ENCODE peak calls at places on chromosomes 13 and 19, in four cellular contexts. Y is GM12878, R is K562, Z is HepG2. F is an unnamed sample.

GRCh38 chr13:93248627-93249047 is 22.0 kb downstream of the GPC6 start:
- DNase-seq in Y (no peak), R (peak; percentile 55), Z (peak; percentile 92), F (peak; percentile 61)

GRCh38 chr13:42525035-42525504 is 48.9 kb upstream of the TNFSF11 start:
- DNase-seq in Y (no peak), R (no peak), Z (no peak), F (no peak)

GRCh38 chr19:54030895-54031586 is 32.7 kb downstream of the VSTM1 start:
- DNase-seq in Y (no peak), R (peak; percentile 16), Z (no peak), F (no peak)

GRCh38 chr19:21133633-21134032 is 8.2 kb upstream of the ZNF431 start:
- DNase-seq in Y (no peak), R (no peak), Z (no peak), F (no peak)

GRCh38 chr19:48501446-48501960 is 10.1 kb downstream of the LMTK3 start:
- DNase-seq in Y (peak; percentile 43), R (peak; percentile 90), Z (peak; percentile 84), F (peak; percentile 89)

GRCh38 chr13:111031531-111031961 is 83.6 kb upstream of the ARHGEF7 start:
- DNase-seq in Y (no peak), R (no peak), Z (no peak), F (no peak)

GRCh38 chr19:16876904-16877361 is 11.9 kb upstream of the F2RL3 start:
- DNase-seq in Y (no peak), R (no peak), Z (no peak), F (no peak)

GRCh38 chr19:18130523-18131242 is 22.3 kb upstream of the PIK3R2 start:
- DNase-seq in Y (no peak), R (no peak), Z (no peak), F (no peak)

GRCh38 chr19:13089139-13089856 is 13.4 kb downstream of the LYL1 start:
- DNase-seq in Y (no peak), R (peak; percentile 44), Z (peak; percentile 30), F (peak; percentile 76)

GRCh38 chr13:90485441-90485840 is 862.0 kb upstream of the MIR17HG start:
- DNase-seq in Y (no peak), R (no peak), Z (no peak), F (no peak)

GRCh38 chr19:47609885-47610545 is 1.1 kb downstream of the BICRA start:
- DNase-seq in Y (no peak), R (peak; percentile 44), Z (peak; percentile 41), F (peak; percentile 48)

GRCh38 chr13:45662122-45662521 is 40.0 kb upstream of the CBY2 start:
- DNase-seq in Y (no peak), R (no peak), Z (no peak), F (no peak)

GRCh38 chr19:57903298-57904174 is 12.9 kb downstream of the ZNF417 start:
- DNase-seq in Y (no peak), R (peak; percentile 10), Z (peak; percentile 40), F (no peak)

GRCh38 chr19:35266904-35267817 is 1.6 kb upstream of the USF2 start:
- DNase-seq in Y (no peak), R (peak; percentile 44), Z (no peak), F (peak; percentile 42)

GRCh38 chr13:53189162-53189561 is 160.5 kb downstream of the OLFM4 start:
- DNase-seq in Y (no peak), R (no peak), Z (no peak), F (no peak)

GRCh38 chr13:95948646-95949045 is 104.6 kb downstream of the UGGT2 start:
- DNase-seq in Y (no peak), R (no peak), Z (no peak), F (no peak)

DNA sequence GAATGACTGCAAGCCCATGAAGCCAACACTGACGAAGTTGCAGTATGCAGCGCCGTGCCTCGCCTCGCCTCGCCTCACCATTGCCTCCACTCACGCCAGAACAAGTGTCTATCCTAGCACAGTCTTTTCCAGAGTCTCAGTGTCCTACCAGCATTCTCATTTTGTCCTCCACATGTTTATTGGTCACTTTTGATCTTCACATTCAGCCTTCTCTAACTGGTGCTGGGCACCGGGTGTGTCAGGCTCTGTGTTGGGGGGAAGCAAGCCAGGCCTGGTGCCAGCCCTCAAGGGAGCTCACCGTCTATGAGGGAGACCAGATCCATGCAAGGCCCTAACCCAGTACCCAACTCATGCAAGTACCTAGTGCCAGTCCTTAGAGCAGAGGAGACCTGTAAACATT is 69.7 kb upstream of the GPR183 start:
- DNase-seq in Y (no peak), R (no peak), Z (no peak), F (no peak)
- TF ChIP-seq ETV6 in Y (no peak), R (no peak), Z (no peak), F (no peak)

GRCh38 chr19:41746593-41747227 is 8.6 kb upstream of the CEACAM6 start:
- DNase-seq in Y (no peak), R (peak; percentile 36), Z (peak; percentile 29), F (peak; percentile 67)
- TF ChIP-seq ETV6 in Y (no peak), R (no peak), Z (no peak), F (no peak)

DNA sequence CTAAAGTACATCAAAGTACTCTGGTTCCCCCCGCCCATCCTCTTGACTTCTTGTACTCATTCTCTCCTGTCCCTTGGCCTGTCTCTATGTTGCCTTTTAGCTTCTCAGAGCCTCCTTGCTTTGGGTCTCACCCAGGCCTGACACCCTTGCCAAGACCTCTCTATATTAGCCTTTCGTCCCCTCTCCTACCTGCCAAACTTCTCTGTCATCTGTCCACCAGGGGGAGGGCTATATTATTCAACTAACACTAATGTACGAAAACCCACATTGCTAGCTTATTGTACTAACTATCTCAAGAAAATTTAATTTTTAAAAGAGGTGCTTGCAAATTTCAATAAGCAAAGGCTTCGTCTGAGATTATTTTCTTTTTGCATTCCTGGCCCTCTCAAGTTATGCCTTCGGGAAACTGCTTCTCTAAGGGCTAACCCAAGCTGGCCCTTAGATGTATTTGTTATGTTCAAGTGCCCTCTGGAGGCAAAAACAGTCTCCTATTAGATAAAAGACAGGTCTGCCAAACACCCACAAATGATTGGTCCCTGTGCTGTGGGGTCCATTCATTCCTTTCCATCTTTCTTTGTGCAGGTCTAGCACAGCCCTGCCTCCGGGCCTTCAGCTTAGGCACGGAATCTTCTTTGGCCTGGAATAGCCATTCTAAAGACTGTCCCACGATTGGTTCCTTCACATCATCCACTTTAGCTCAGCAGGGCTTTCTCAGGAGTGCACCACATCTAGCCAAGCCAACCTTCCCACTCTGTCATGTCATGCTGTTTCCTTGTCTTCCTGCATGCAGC is 6.4 kb upstream of the MRPS31 start:
- DNase-seq in Y (no peak), R (peak; percentile 59), Z (peak; percentile 71), F (peak; percentile 28)
- TF ChIP-seq ETV6 in Y (no peak), R (no peak), Z (no peak), F (no peak)

DNA sequence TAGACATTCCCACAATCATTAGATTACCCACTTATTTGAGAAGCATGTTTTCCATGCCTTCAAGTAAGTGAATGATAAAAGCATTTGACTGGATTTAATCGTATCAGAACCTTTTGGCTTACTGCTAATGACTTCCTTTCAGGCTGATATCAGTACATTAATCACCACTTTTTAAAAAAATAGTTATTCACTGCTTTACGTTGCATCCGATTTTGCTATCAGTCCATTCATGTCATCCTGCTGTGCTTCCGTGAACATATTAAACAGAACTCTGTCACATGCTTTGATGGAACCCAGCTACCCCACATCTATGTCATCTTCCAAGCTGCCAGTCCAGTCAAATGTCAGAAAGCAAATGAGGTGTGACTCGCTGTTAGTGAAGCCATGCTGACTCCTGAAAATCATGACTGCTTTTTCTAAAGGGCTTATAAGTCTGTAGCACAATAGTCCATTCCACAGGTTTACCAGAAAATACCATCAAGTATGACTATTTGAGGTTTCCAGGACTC is 440.9 kb downstream of the IRS2 start:
- DNase-seq in Y (no peak), R (no peak), Z (no peak), F (no peak)
- TF ChIP-seq ETV6 in Y (no peak), R (no peak), Z (no peak), F (no peak)

DNA sequence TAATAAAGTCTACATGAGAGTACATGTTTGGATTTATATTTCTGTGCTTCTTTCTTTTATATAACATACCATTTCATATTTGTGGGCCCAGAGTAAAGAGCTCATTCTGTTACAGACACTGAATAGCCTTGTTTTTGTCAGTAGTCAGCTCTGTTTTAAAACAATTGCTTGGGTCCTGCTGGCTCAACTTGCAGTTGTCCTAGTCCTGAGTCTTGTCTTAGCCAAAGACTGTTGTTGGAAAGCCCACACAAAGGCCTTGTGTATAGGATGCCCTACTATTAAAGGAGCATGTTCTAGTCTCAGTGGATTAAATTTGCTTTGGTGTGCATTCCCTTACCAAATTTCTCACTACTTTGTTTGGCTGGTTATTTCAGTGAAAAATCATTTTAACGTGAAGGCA is 3.8 kb upstream of the KCNRG start:
- DNase-seq in Y (no peak), R (no peak), Z (no peak), F (no peak)
- TF ChIP-seq ETV6 in Y (no peak), R (no peak), Z (no peak), F (no peak)

DNA sequence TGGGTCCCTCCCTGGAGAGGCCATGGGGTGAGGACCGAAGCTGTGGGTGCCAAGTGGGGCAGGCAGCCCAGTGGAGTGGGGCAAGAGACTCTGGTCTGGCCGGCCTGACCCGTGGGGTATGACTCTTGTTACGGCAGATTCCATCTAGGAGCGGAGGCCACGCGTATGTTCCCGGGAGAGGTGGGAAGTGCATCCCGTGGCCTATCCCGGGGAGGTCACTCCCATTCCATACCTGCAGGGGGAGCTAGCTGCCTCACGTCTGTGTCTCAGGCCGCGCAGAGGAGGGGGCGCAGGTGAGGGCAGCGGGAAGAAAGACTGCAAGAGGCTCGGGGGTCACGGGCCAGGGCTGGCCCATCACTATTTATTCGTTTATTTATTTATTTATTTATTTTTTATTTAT is 4.9 kb downstream of the CSNK1G2 start:
- DNase-seq in Y (no peak), R (peak; percentile 56), Z (peak; percentile 58), F (peak; percentile 91)
- TF ChIP-seq ETV6 in Y (no peak), R (no peak), Z (no peak), F (peak; percentile 55)

DNA sequence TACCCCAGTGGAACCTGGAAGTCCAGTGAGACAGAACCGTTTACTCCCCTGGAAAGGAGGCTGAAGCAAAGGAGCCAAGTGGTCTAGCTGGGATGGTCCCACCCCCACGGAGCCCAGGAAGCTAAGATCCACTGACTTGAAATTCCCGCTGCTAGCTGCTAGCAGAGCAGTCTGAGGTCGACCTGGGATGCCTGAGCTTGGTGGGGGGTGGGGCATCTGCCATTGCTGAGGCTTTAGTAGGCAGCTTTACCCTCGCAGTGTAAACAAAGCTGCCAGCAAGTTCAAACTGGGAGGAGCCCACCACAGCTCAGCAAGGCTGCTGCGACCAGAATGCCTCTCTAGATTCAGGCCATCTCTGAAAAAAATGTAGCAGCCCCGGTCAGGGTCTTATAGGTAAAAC is 437.0 kb downstream of the SUCLA2 start:
- DNase-seq in Y (no peak), R (no peak), Z (peak; percentile 5), F (peak; percentile 60)
- TF ChIP-seq ETV6 in Y (no peak), R (no peak), Z (no peak), F (no peak)

DNA sequence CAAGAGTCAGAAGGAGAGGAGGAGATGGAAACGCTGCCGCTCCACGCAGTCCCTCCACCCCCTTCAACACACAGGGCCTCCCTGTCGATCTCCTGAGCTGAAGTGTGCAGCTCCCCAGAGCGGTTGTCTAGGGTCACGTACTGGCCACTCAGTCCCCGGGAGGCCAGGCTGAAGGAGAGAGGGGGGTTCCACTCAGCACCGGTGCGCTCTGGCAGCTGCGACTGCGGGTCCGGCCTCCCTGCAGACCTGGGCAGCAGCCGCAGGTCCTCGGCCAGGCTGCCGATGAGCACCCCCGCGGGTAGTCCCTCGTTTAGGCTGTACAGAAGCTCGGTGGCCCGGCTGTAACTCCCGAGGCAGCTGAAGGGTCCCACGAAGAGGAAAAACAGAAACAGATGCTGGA is 2.1 kb downstream of the PCDH20 start:
- DNase-seq in Y (no peak), R (no peak), Z (no peak), F (peak; percentile 28)
- TF ChIP-seq ETV6 in Y (no peak), R (no peak), Z (no peak), F (no peak)

F was measured in WTC11.